ENCODE peak calls at places on chromosomes 4 and X, in nine cellular contexts. H, X, J, F, G, Q, P, V and S are unnamed samples.

GRCh38 chr4:42397256-42397634 is at the start of gene SHISA3:
- DNase-seq in P (no peak), G (no peak), V (no peak), Q (peak), H (peak), X (no peak), F (no peak), J (peak), S (no peak)

GRCh38 chr4:141258558-141258957 is 37.9 kb downstream of the ZNF330 start:
- DNase-seq in V (no peak), X (no peak), H (no peak), F (no peak), G (no peak), P (no peak), Q (no peak), J (no peak), S (no peak)

GRCh38 chrX:10512258-10512657 is 108.1 kb downstream of the MID1 start:
- DNase-seq in X (no peak), J (peak), G (no peak), P (no peak), F (no peak), H (peak), Q (no peak), V (no peak), S (no peak)

GRCh38 chrX:119505945-119506344 is 37.7 kb downstream of the SLC25A5 start:
- DNase-seq in V (no peak), Q (no peak), X (no peak), J (no peak), H (no peak), P (no peak), F (no peak), G (no peak), S (no peak)

GRCh38 chr4:168441412-168441811 is 38.9 kb downstream of the DDX60L start:
- DNase-seq in V (no peak), H (no peak), P (no peak), J (no peak), F (no peak), X (no peak), Q (no peak), G (no peak), S (no peak)

GRCh38 chr4:118087366-118087765 is 53.1 kb downstream of the NDST3 start:
- DNase-seq in H (peak), J (no peak), F (no peak), G (no peak), Q (no peak), P (no peak), X (no peak), V (no peak), S (no peak)

GRCh38 chrX:133474559-133474958 is 59.3 kb upstream of the GPC4 start:
- DNase-seq in F (no peak), H (no peak), Q (no peak), J (no peak), G (no peak), X (no peak), V (no peak), P (no peak), S (no peak)

GRCh38 chrX:130285069-130285620 is 16.4 kb upstream of the ZNF280C start:
- DNase-seq in V (no peak), P (no peak), F (no peak), J (no peak), H (no peak), X (no peak), G (no peak), Q (no peak), S (no peak)

GRCh38 chrX:108307408-108308085 is 130.7 kb downstream of the COL4A6 start:
- DNase-seq in P (no peak), H (no peak), J (peak), Q (no peak), G (no peak), V (no peak), F (no peak), X (no peak), S (no peak)

GRCh38 chr4:73501664-73502265 is 20.2 kb downstream of the AFM start:
- DNase-seq in X (no peak), P (no peak), J (no peak), G (no peak), F (no peak), V (no peak), H (no peak), Q (no peak), S (no peak)

GRCh38 chr4:25578431-25578830 is 77.2 kb upstream of the SLC34A2 start:
- DNase-seq in X (no peak), G (no peak), H (no peak), J (no peak), Q (peak), P (no peak), V (no peak), F (no peak), S (no peak)